ENCODE peak calls at places on chromosomes 11 and 22, in five cellular contexts. V is globus pallidus, A is germinal center, H is T-helper 9 cell, P is heart left ventricle. I is an unnamed sample.

GRCh38 chr22:35231585-35232084 is 25.7 kb upstream of the HMGXB4 start:
- DNase-seq in V (peak), P (peak), H (peak), A (peak), I (peak)

GRCh38 chr11:110962907-110963306 is 250.7 kb upstream of the ARHGAP20 start:
- DNase-seq in P (no peak), H (no peak), V (no peak), A (no peak), I (no peak)

GRCh38 chr11:22331771-22332170 is 6.4 kb upstream of the SLC17A6 start:
- DNase-seq in V (no peak), H (no peak), P (no peak), A (no peak), I (peak)

GRCh38 chr11:47938791-47939560 is 41.4 kb upstream of the PTPRJ start:
- DNase-seq in P (no peak), V (no peak), A (no peak), H (no peak), I (no peak)

GRCh38 chr22:24517446-24517845 is 22.3 kb downstream of the UPB1 start:
- DNase-seq in H (no peak), A (no peak), P (no peak), V (no peak), I (no peak)

GRCh38 chr22:26658161-26658560 is 773 bp downstream of the MIAT start:
- DNase-seq in P (no peak), A (no peak), H (no peak), V (no peak), I (no peak)

GRCh38 chr11:47616726-47617416 is 22.7 kb upstream of the C1QTNF4 start:
- DNase-seq in V (peak), P (peak), H (no peak), A (no peak), I (peak)

GRCh38 chr11:31106963-31107576 is 262.5 kb downstream of the DCDC1 start:
- DNase-seq in H (peak), P (peak), V (peak), A (peak), I (peak)

GRCh38 chr11:20881328-20882079 is 212.1 kb downstream of the NELL1 start:
- DNase-seq in A (no peak), V (no peak), P (no peak), H (no peak), I (no peak)

GRCh38 chr11:120824242-120824641 is 199.7 kb upstream of the TBCEL start:
- DNase-seq in H (no peak), A (no peak), P (no peak), V (no peak), I (no peak)

GRCh38 chr11:71213696-71214552 is 38.5 kb downstream of the SHANK2 start:
- DNase-seq in P (no peak), H (no peak), A (no peak), V (no peak), I (no peak)

GRCh38 chr11:30666817-30667216 is 80.7 kb upstream of the MPPED2 start:
- DNase-seq in V (no peak), H (no peak), P (no peak), A (no peak), I (no peak)

GRCh38 chr11:124612045-124612444 is 817 bp downstream of the PANX3 start:
- DNase-seq in P (no peak), A (no peak), V (no peak), H (no peak), I (no peak)

GRCh38 chr22:50184004-50184461 is 1.7 kb upstream of the TRABD start:
- DNase-seq in P (peak), V (peak), A (no peak), H (no peak), I (peak)

GRCh38 chr22:21074092-21074715 is 28.5 kb downstream of the LRRC74B start:
- DNase-seq in A (no peak), H (no peak), V (no peak), P (no peak), I (no peak)

GRCh38 chr11:77142091-77142975 is 14.3 kb downstream of the MYO7A start:
- DNase-seq in H (no peak), P (no peak), A (no peak), V (no peak), I (no peak)

GRCh38 chr22:45885171-45885840 is 91.7 kb downstream of the WNT7B start:
- DNase-seq in A (no peak), H (no peak), V (no peak), P (no peak), I (no peak)

GRCh38 chr11:117908261-117908895 is 20.8 kb downstream of the TMPRSS13 start:
- DNase-seq in P (no peak), V (no peak), H (no peak), A (no peak), I (no peak)

GRCh38 chr11:35618497-35619029 is 303 bp downstream of the FJX1 start:
- DNase-seq in A (peak), H (no peak), P (peak), V (peak), I (peak)

GRCh38 chr11:124174001-124174400 is 9.1 kb upstream of the OR10D3 start:
- DNase-seq in V (peak), H (no peak), A (no peak), P (no peak), I (no peak)

GRCh38 chr11:75301602-75302345 is 49.7 kb downstream of the ARRB1 start:
- DNase-seq in P (no peak), H (no peak), V (peak), A (no peak), I (no peak)

I was measured in HT-29.